ENCODE peak calls at places on chromosome 4, in ten cellular contexts. J is A549, R is stomach, D is sigmoid colon, F is K562, N is transverse colon, Z is esophagus muscularis mucosa, H is tibial nerve, Q is upper lobe of left lung, L is GM12878. E is an unnamed sample.

GRCh38 chr4:98468744-98469143 is 189.7 kb downstream of the TSPAN5 start:
- DNase-seq in J (no peak), R (no peak), D (no peak), F (no peak), N (no peak), Z (no peak), H (no peak), Q (no peak), L (no peak), E (no peak)

GRCh38 chr4:64582492-64582891 is 173.2 kb upstream of the TECRL start:
- DNase-seq in J (no peak), R (no peak), D (no peak), F (no peak), N (no peak), Z (no peak), H (no peak), Q (no peak), L (no peak), E (no peak)

GRCh38 chr4:168955674-168956073 is 54.4 kb downstream of the CBR4 start:
- DNase-seq in J (no peak), R (no peak), D (no peak), F (no peak), N (no peak), Z (no peak), H (no peak), Q (no peak), L (no peak), E (no peak)

GRCh38 chr4:24033626-24034025 is 143.8 kb upstream of the PPARGC1A start:
- DNase-seq in J (no peak), R (no peak), D (no peak), F (no peak), N (no peak), Z (no peak), H (no peak), Q (no peak), L (no peak), E (no peak)

GRCh38 chr4:147094228-147094627 is 148.6 kb upstream of the TTC29 start:
- DNase-seq in J (peak), R (no peak), D (no peak), F (no peak), N (no peak), Z (no peak), H (no peak), Q (no peak), L (no peak), E (no peak)

GRCh38 chr4:76784237-76784636 is 113.7 kb downstream of the SOWAHB start:
- DNase-seq in J (peak), R (no peak), D (no peak), F (no peak), N (no peak), Z (no peak), H (no peak), Q (no peak), L (no peak), E (no peak)

GRCh38 chr4:185221912-185222311 is 12.5 kb downstream of the SNX25 start:
- DNase-seq in J (no peak), R (no peak), D (no peak), F (no peak), N (no peak), Z (no peak), H (no peak), Q (no peak), L (no peak), E (no peak)

GRCh38 chr4:157265281-157265680 is 44.8 kb downstream of the GRIA2 start:
- DNase-seq in J (no peak), R (peak), D (no peak), F (no peak), N (no peak), Z (no peak), H (no peak), Q (no peak), L (no peak), E (no peak)

GRCh38 chr4:180059216-180059881 is 2183.9 kb upstream of the TENM3 start:
- DNase-seq in J (no peak), R (no peak), D (no peak), F (no peak), N (peak), Z (no peak), H (no peak), Q (peak), L (no peak), E (no peak)

GRCh38 chr4:42401171-42401570 is 3.9 kb downstream of the SHISA3 start:
- DNase-seq in J (no peak), R (no peak), D (no peak), F (no peak), N (no peak), Z (no peak), H (no peak), Q (peak), L (no peak), E (no peak)

GRCh38 chr4:1246111-1246881 is 2.6 kb downstream of the CTBP1 start:
- DNase-seq in J (no peak), R (no peak), D (peak), F (no peak), N (peak), Z (no peak), H (no peak), Q (peak), L (no peak), E (peak)

GRCh38 chr4:185651137-185651677 is 115.9 kb upstream of the PDLIM3 start:
- DNase-seq in J (no peak), R (no peak), D (no peak), F (no peak), N (no peak), Z (no peak), H (no peak), Q (no peak), L (no peak), E (no peak)

GRCh38 chr4:141028024-141028529 is 105.2 kb downstream of the RNF150 start:
- DNase-seq in J (no peak), R (no peak), D (no peak), F (no peak), N (no peak), Z (no peak), H (no peak), Q (no peak), L (no peak), E (no peak)

GRCh38 chr4:80331693-80332092 is 3.8 kb upstream of the CFAP299 start:
- DNase-seq in J (no peak), R (no peak), D (no peak), F (no peak), N (no peak), Z (no peak), H (no peak), Q (no peak), L (no peak), E (no peak)

GRCh38 chr4:185374027-185374426 is 21.7 kb downstream of the LRP2BP start:
- DNase-seq in J (no peak), R (no peak), D (no peak), F (no peak), N (no peak), Z (no peak), H (no peak), Q (no peak), L (no peak), E (no peak)

GRCh38 chr4:21596521-21596920 is 352.1 kb downstream of the KCNIP4 start:
- DNase-seq in J (no peak), R (no peak), D (no peak), F (no peak), N (no peak), Z (no peak), H (no peak), Q (no peak), L (no peak), E (no peak)

GRCh38 chr4:38764292-38764691 is 18.5 kb downstream of the TLR10 start:
- DNase-seq in J (no peak), R (no peak), D (no peak), F (no peak), N (no peak), Z (no peak), H (no peak), Q (no peak), L (no peak), E (no peak)

DNA sequence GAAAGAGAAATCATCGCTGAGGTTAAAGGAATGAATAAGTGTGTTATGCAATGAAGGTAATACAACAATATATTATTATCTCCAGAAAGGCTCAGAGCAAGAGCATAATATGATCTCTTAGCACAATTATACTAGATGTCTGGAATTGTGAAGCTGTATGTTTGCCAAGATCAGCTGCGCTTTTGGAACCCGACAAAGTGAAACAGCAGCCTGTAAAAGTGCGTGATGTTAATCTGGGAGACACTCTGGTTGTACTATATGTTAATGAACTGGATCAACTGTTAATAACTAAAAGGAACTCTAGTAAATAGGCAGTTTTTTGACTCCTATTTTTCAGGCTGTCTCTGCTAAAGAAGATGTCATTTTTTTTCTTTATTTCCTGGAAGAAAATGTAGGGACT is 50.1 kb downstream of the UGT2B28 start:
- DNase-seq in J (no peak), R (no peak), D (no peak), F (no peak), N (no peak), Z (no peak), H (no peak), Q (no peak), L (no peak), E (no peak)
- H3K27ac ChIP-seq in J (no peak), R (no peak), D (peak), F (no peak), N (no peak), Z (no peak), H (no peak), Q (no peak), L (no peak), E (no peak)

GRCh38 chr4:130646886-130647285 is 1550.9 kb downstream of the C4orf33 start:
- DNase-seq in J (no peak), R (no peak), D (no peak), F (no peak), N (no peak), Z (no peak), H (no peak), Q (no peak), L (no peak), E (no peak)
- TF ChIP-seq EP300 in J (no peak), R (no peak), D (no peak), F (no peak), N (no peak), Z (no peak), H (no peak), Q (no peak), L (no peak), E (no peak)

GRCh38 chr4:53816561-53816960 is 225.3 kb upstream of the LNX1 start:
- DNase-seq in J (no peak), R (no peak), D (no peak), F (no peak), N (no peak), Z (no peak), H (no peak), Q (no peak), L (no peak), E (no peak)

GRCh38 chr4:53813991-53814390 is 222.7 kb upstream of the LNX1 start:
- DNase-seq in J (no peak), R (no peak), D (no peak), F (no peak), N (no peak), Z (no peak), H (no peak), Q (no peak), L (no peak), E (no peak)

GRCh38 chr4:53821179-53821851 is 230.0 kb upstream of the LNX1 start:
- DNase-seq in J (no peak), R (no peak), D (no peak), F (no peak), N (no peak), Z (no peak), H (no peak), Q (no peak), L (no peak), E (no peak)

GRCh38 chr4:53818112-53818511 is 226.8 kb upstream of the LNX1 start:
- DNase-seq in J (no peak), R (no peak), D (no peak), F (no peak), N (no peak), Z (no peak), H (no peak), Q (no peak), L (no peak), E (no peak)
- H3K27ac ChIP-seq in J (no peak), R (peak), D (peak), F (no peak), N (no peak), Z (no peak), H (no peak), Q (no peak), L (no peak), E (no peak)

DNA sequence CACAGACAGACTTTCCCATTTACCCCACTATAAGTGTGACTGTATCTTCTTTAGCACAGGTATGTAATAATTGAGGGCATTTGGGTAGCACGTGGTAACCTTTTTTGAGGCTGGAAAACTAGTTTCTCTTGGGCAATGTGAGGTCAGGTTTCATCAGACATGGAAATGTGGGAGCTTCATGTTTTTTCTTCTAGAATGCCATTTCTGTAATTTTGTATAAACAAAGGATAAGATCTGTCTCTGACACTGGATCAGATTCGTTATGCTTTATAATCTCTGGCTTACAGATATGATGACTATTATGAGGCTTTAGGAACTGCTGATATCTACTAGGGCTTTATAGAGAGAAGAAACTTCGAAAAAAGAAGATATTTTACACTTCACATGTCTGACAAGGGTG is 130.3 kb downstream of the MGST2 start:
- DNase-seq in J (no peak), R (no peak), D (no peak), F (no peak), N (no peak), Z (no peak), H (no peak), Q (no peak), L (no peak), E (no peak)
- TF ChIP-seq EP300 in J (no peak), R (no peak), D (no peak), F (no peak), N (no peak), Z (no peak), H (no peak), Q (no peak), L (no peak), E (no peak)

DNA sequence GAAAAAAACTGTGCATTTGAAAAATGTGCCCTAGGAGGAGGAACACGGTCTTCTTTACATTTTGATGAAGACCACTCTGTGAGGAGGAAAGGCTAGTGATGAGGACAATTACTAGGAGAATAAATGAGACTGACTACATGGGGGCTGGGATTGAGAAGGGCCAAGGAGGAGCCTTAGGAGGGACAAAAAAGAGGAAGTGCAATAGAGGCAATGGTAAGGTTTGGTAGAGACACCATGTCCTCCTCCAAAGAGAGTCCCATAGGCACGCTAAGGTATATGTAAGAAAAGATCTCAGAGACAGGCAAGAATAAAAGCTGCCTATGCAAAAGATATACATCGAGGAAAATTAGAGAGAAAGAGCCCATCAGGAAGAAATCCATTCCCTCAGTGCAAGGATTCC is 336.5 kb upstream of the SFRP2 start:
- DNase-seq in J (no peak), R (no peak), D (no peak), F (no peak), N (no peak), Z (no peak), H (no peak), Q (no peak), L (no peak), E (no peak)
- H3K27ac ChIP-seq in J (no peak), R (no peak), D (no peak), F (no peak), N (no peak), Z (no peak), H (no peak), Q (no peak), L (no peak), E (no peak)

GRCh38 chr4:48908687-48909086 is 2.1 kb upstream of the OCIAD2 start:
- DNase-seq in J (no peak), R (no peak), D (no peak), F (no peak), N (no peak), Z (no peak), H (no peak), Q (no peak), L (no peak), E (no peak)

GRCh38 chr4:48910511-48910910 is 3.9 kb upstream of the OCIAD2 start:
- DNase-seq in J (no peak), R (no peak), D (no peak), F (no peak), N (no peak), Z (no peak), H (no peak), Q (no peak), L (no peak), E (no peak)

GRCh38 chr4:48907706-48908477 is 1.3 kb upstream of the OCIAD2 start:
- DNase-seq in J (no peak), R (no peak), D (no peak), F (no peak), N (no peak), Z (no peak), H (no peak), Q (no peak), L (no peak), E (no peak)

GRCh38 chr4:48912349-48912748 is 5.8 kb upstream of the OCIAD2 start:
- DNase-seq in J (no peak), R (no peak), D (no peak), F (no peak), N (no peak), Z (no peak), H (no peak), Q (no peak), L (no peak), E (no peak)

DNA sequence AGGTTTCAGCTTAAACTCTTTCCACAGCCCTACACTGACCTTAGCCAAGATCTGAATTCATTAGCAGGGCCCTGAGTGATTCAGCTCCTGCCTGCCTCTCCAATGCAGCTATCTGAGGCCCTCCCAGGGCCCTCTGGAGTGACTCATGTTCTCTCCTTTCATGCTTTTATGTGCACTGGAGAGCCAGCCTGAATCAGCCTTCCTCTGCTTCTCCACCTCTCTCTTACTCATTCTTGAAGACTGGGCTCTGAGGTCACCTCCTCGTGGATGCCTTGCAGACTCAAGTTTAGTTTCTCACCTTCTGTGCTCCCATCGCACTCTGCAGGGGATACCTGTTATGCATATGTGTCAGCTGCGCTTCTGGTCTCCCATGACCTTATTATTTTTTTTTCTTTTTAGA is 3.1 kb upstream of the OCIAD2 start:
- DNase-seq in J (peak), R (peak), D (no peak), F (no peak), N (peak), Z (no peak), H (no peak), Q (no peak), L (no peak), E (no peak)
- TF ChIP-seq EP300 in J (no peak), R (no peak), D (no peak), F (no peak), N (no peak), Z (no peak), H (no peak), Q (no peak), L (no peak), E (no peak)

GRCh38 chr4:184101711-184102110 is 116.0 kb downstream of the ENPP6 start:
- DNase-seq in J (no peak), R (no peak), D (no peak), F (no peak), N (no peak), Z (no peak), H (no peak), Q (no peak), L (no peak), E (no peak)
- H3K27ac ChIP-seq in J (no peak), R (no peak), D (no peak), F (no peak), N (no peak), Z (no peak), H (no peak), Q (no peak), L (no peak), E (no peak)

DNA sequence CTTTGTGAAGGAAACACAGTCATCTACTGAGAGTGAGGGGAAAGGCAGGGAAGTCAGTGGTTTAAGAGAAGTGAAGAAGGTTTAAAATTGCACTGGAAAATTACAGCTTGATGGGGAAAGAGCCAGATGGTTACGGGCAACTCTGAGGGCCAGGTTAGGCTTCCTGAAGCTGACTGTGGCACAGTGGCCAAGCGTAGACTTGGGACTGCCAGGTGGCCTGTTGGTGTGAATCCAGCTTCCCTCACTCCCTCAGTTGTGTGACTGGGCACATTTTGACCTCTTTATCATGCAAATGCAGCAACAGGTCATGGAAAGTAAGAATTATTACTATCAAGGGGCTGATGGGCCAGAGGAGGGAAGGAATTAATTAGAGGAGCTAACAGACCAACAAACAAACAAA is 390.1 kb downstream of the UNC5C start:
- DNase-seq in J (no peak), R (no peak), D (no peak), F (no peak), N (no peak), Z (no peak), H (no peak), Q (no peak), L (no peak), E (no peak)
- TF ChIP-seq EP300 in J (no peak), R (no peak), D (no peak), F (no peak), N (no peak), Z (no peak), H (no peak), Q (no peak), L (no peak), E (no peak)